ENCODE peak calls at places on chromosomes 16 and 17, in seven cellular contexts. O is neuronal stem cell, Z is IMR-90, I is PC-3, M is H9, N is HCT116, Y is K562. S is an unnamed sample.

GRCh38 chr17:32191306-32191705 is 49.0 kb downstream of the RHOT1 start:
- DNase-seq in O (no peak), Z (peak), I (peak), M (no peak), N (no peak), Y (no peak), S (no peak)

GRCh38 chr17:82065193-82065637 is 389 bp downstream of the DUS1L start:
- DNase-seq in O (no peak), Z (peak), I (no peak), M (no peak), N (no peak), Y (no peak), S (no peak)

GRCh38 chr17:77893144-77894044 is 65.1 kb upstream of the TNRC6C start:
- DNase-seq in O (no peak), Z (no peak), I (no peak), M (no peak), N (no peak), Y (no peak), S (no peak)

GRCh38 chr17:3534881-3535252 is 22.7 kb downstream of the TRPV3 start:
- DNase-seq in O (no peak), Z (peak), I (peak), M (peak), N (peak), Y (no peak), S (no peak)

GRCh38 chr16:46573008-46573833 is 48.0 kb downstream of the SHCBP1 start:
- DNase-seq in O (no peak), Z (peak), I (peak), M (peak), N (no peak), Y (peak), S (no peak)

GRCh38 chr16:89217388-89218191 is at the start of gene ZNF778:
- DNase-seq in O (peak), Z (peak), I (peak), M (peak), N (peak), Y (peak), S (peak)

GRCh38 chr16:47612711-47613110 is 151.6 kb downstream of the PHKB start:
- DNase-seq in O (no peak), Z (peak), I (no peak), M (no peak), N (no peak), Y (no peak), S (no peak)

GRCh38 chr16:49355923-49356665 is 17.5 kb upstream of the C16orf78 start:
- DNase-seq in O (no peak), Z (no peak), I (no peak), M (no peak), N (no peak), Y (no peak), S (no peak)

GRCh38 chr16:75462804-75463203 is 1.7 kb downstream of the TMEM170A start:
- DNase-seq in O (no peak), Z (no peak), I (no peak), M (no peak), N (no peak), Y (no peak), S (no peak)

GRCh38 chr17:83052241-83052564 is 27.2 kb upstream of the METRNL start:
- DNase-seq in O (no peak), Z (no peak), I (no peak), M (no peak), N (no peak), Y (no peak), S (no peak)

GRCh38 chr16:79542196-79542859 is 58.2 kb downstream of the MAF start:
- DNase-seq in O (no peak), Z (no peak), I (no peak), M (no peak), N (no peak), Y (no peak), S (no peak)

GRCh38 chr17:77675816-77676799 is 282.4 kb upstream of the TNRC6C start:
- DNase-seq in O (peak), Z (no peak), I (no peak), M (no peak), N (no peak), Y (no peak), S (no peak)

GRCh38 chr17:76667356-76667755 is 23.8 kb upstream of the ST6GALNAC1 start:
- DNase-seq in O (no peak), Z (no peak), I (no peak), M (no peak), N (no peak), Y (no peak), S (no peak)

GRCh38 chr17:83002118-83002805 is 77.1 kb upstream of the METRNL start:
- DNase-seq in O (no peak), Z (no peak), I (no peak), M (no peak), N (no peak), Y (no peak), S (no peak)

GRCh38 chr17:4500188-4500565 is 1.5 kb downstream of the SPNS2 start:
- DNase-seq in O (no peak), Z (no peak), I (no peak), M (no peak), N (no peak), Y (no peak), S (no peak)

GRCh38 chr16:89697161-89697615 is 4.3 kb downstream of the SPATA2L start:
- DNase-seq in O (no peak), Z (no peak), I (no peak), M (no peak), N (no peak), Y (peak), S (peak)

GRCh38 chr17:82653651-82654528 is 5.6 kb upstream of the WDR45B start:
- DNase-seq in O (no peak), Z (no peak), I (no peak), M (no peak), N (no peak), Y (no peak), S (no peak)

GRCh38 chr16:75181630-75182029 is 25.3 kb downstream of the CTRB2 start:
- DNase-seq in O (no peak), Z (no peak), I (no peak), M (no peak), N (no peak), Y (no peak), S (no peak)

GRCh38 chr17:78174332-78174869 is 6.0 kb downstream of the SYNGR2 start:
- DNase-seq in O (no peak), Z (no peak), I (peak), M (no peak), N (no peak), Y (no peak), S (no peak)

GRCh38 chr16:85995591-85996461 is 96.9 kb downstream of the IRF8 start:
- DNase-seq in O (no peak), Z (no peak), I (no peak), M (no peak), N (no peak), Y (no peak), S (no peak)

GRCh38 chr17:12590417-12590816 is 75.3 kb upstream of the MYOCD start:
- DNase-seq in O (no peak), Z (no peak), I (no peak), M (no peak), N (no peak), Y (no peak), S (no peak)

GRCh38 chr17:77963441-77963840 is 4.9 kb downstream of the TNRC6C start:
- DNase-seq in O (peak), Z (peak), I (no peak), M (no peak), N (no peak), Y (peak), S (peak)

GRCh38 chr16:86062271-86062965 is 163.5 kb downstream of the IRF8 start:
- DNase-seq in O (no peak), Z (no peak), I (no peak), M (no peak), N (no peak), Y (no peak), S (no peak)

GRCh38 chr16:87053016-87053982 is 263.9 kb downstream of the C16orf95 start:
- DNase-seq in O (no peak), Z (no peak), I (no peak), M (peak), N (no peak), Y (peak), S (no peak)

GRCh38 chr16:23254338-23254737 is 47.8 kb upstream of the SCNN1B start:
- DNase-seq in O (no peak), Z (peak), I (peak), M (no peak), N (no peak), Y (no peak), S (no peak)

GRCh38 chr17:3506054-3506453 is 30.3 kb downstream of the ASPA start:
- DNase-seq in O (no peak), Z (no peak), I (no peak), M (peak), N (no peak), Y (no peak), S (no peak)

GRCh38 chr16:3027983-3028715 is 4.3 kb downstream of the THOC6 start:
- DNase-seq in O (peak), Z (peak), I (peak), M (peak), N (peak), Y (peak), S (peak)
- H3K9ac ChIP-seq in O (peak), Z (no peak), I (no peak), M (no peak), N (peak), Y (peak), S (no peak)

GRCh38 chr16:56988948-56989945 is at the start of gene NLRC5:
- DNase-seq in O (peak), Z (peak), I (peak), M (peak), N (peak), Y (no peak), S (peak)

GRCh38 chr16:56987692-56988091 is 1.7 kb upstream of the NLRC5 start:
- DNase-seq in O (no peak), Z (no peak), I (no peak), M (no peak), N (no peak), Y (no peak), S (no peak)

GRCh38 chr16:56988161-56988947 is 1.0 kb upstream of the NLRC5 start:
- DNase-seq in O (no peak), Z (peak), I (no peak), M (no peak), N (no peak), Y (no peak), S (no peak)

GRCh38 chr16:56990407-56991286 is 1.3 kb downstream of the NLRC5 start:
- DNase-seq in O (no peak), Z (no peak), I (no peak), M (no peak), N (no peak), Y (no peak), S (no peak)

GRCh38 chr16:56989988-56990387 is 631 bp downstream of the NLRC5 start:
- DNase-seq in O (no peak), Z (no peak), I (no peak), M (no peak), N (no peak), Y (no peak), S (no peak)
- H3K9ac ChIP-seq in O (no peak), Z (peak), I (peak), M (no peak), N (peak), Y (no peak), S (peak)

DNA sequence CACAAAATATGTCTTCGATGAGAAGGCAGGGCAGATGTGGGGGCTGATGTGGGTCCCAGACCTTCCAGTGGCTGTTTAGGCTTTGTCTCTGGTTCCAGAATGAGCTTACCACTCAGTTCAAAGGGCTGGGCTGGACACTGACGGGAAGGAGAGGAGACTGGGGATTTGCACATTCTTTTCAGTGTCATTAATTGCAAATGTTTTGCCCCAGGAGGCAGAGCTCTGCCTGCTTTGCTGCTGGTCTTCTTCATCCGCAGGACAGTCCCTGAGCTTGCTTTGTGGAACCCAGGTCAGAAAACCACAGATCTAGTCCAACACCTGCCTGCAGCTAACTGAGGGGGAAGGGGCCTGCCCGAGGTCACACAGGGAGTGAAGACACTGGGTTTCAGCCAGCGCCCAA is 20.9 kb downstream of the KCNG4 start:
- DNase-seq in O (no peak), Z (no peak), I (no peak), M (no peak), N (no peak), Y (no peak), S (no peak)
- H3K9ac ChIP-seq in O (no peak), Z (no peak), I (no peak), M (no peak), N (no peak), Y (no peak), S (no peak)

DNA sequence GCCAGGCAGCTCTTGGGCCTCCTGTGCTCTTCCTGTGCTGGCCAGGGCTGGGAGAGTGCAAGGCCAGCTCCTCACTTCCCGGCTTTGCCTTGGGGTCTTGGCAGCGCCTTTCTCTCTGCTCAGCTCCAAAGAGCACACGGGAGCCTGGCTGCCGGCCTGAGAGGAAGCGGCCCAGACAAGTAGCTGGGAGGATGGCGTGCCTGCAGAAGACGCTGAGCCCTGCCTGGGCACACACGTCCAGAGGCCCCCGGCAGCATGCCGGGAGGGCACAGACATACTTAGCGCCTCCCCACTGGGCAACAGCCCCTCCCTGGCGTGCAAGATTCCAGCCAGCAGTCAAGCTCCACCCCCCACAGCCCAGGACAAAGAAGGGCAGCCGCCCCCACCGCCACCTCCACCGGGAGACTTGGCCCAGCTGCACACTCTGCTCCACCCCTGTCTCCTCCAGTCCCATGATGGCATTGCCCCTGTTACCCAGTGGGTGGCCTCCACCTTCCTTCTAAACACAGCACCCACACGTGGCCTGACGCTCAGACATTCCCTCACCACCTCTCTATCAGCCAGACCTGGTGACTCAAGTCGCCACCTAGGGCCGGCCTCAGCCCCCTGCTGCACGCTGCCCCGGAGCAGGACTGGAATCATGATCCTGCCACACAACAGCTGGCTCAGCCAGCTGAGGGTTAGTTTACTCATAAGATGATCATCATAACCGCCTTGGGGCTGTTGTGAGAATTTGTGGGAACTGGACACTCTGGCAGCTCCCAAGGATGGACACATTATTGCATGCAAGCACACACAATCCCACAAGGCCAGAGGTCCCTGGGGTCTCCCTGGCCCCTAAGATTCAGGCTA is 12.4 kb downstream of the SGCA start:
- DNase-seq in O (no peak), Z (peak), I (peak), M (peak), N (peak), Y (peak), S (peak)
- H3K9ac ChIP-seq in O (peak), Z (peak), I (peak), M (no peak), N (peak), Y (peak), S (peak)

S was measured in SK-N-SH.